ENCODE peak calls at places on chromosomes 4 and X, in nine cellular contexts. F, Q, P, X, L, H, N, W and T are unnamed samples.

GRCh38 chr4:131644619-131645018 is 1504.5 kb upstream of the PCDH10 start:
- DNase-seq in F (peak), Q (peak), P (peak), X (no peak), L (no peak), H (no peak), N (no peak), W (no peak), T (no peak)

GRCh38 chrX:51407520-51408409 is 75.1 kb downstream of the NUDT10 start:
- DNase-seq in F (no peak), Q (no peak), P (no peak), X (no peak), L (no peak), H (no peak), N (no peak), W (no peak), T (no peak)

GRCh38 chrX:3697701-3698279 is 15.7 kb downstream of the PRKX start:
- DNase-seq in F (peak), Q (peak), P (peak), X (no peak), L (no peak), H (peak), N (no peak), W (no peak), T (no peak)

GRCh38 chr4:11748169-11748872 is 319.6 kb upstream of the HS3ST1 start:
- DNase-seq in F (peak), Q (no peak), P (peak), X (no peak), L (no peak), H (peak), N (peak), W (no peak), T (no peak)

GRCh38 chr4:40530961-40531635 is 98.6 kb downstream of the RBM47 start:
- DNase-seq in F (no peak), Q (no peak), P (no peak), X (no peak), L (no peak), H (no peak), N (no peak), W (no peak), T (no peak)

GRCh38 chr4:120769227-120769626 is 153.3 kb downstream of the PRDM5 start:
- DNase-seq in F (peak), Q (no peak), P (peak), X (no peak), L (no peak), H (peak), N (peak), W (no peak), T (no peak)

GRCh38 chr4:31291238-31291637 is 571.1 kb downstream of the PCDH7 start:
- DNase-seq in F (no peak), Q (no peak), P (no peak), X (no peak), L (no peak), H (no peak), N (no peak), W (no peak), T (no peak)

GRCh38 chrX:118698516-118699247 is 28.7 kb upstream of the IL13RA1 start:
- DNase-seq in F (peak), Q (no peak), P (no peak), X (no peak), L (no peak), H (no peak), N (peak), W (no peak), T (peak)

GRCh38 chrX:252421-253291 is 28.5 kb upstream of the PLCXD1 start:
- DNase-seq in F (no peak), Q (no peak), P (no peak), X (no peak), L (peak), H (no peak), N (no peak), W (no peak), T (no peak)

GRCh38 chrX:63657821-63658220 is 127.2 kb downstream of the ARHGEF9 start:
- DNase-seq in F (peak), Q (no peak), P (peak), X (no peak), L (no peak), H (peak), N (peak), W (no peak), T (peak)

DNA sequence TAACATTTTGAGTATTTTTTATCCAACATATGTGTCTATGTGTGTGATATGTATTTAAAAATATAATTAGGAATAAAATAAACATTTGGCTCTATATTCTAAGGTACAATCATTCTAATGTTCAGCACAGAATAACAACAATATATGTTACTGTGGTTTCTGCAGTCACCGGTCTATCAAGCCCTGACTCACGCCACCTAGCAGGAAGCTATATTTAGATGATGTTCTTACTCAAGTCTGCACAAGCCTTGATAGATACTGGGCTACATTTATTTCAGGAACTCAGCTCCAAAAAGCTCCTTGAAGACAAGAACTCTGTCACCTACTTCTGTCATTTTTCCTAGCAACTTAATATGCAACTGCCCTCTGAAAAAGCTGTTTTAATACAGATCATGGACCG is 152.0 kb upstream of the FTHL17 start:
- DNase-seq in F (peak), Q (no peak), P (peak), X (no peak), L (no peak), H (peak), N (peak), W (peak), T (no peak)
- TF ChIP-seq CTCF in F (no peak), Q (no peak), P (no peak), X (no peak), L (no peak), H (no peak), N (no peak), W (no peak), T (no peak)

GRCh38 chr4:25795091-25795490 is 67.7 kb downstream of the SEL1L3 start:
- DNase-seq in F (no peak), Q (no peak), P (no peak), X (no peak), L (no peak), H (no peak), N (no peak), W (no peak), T (no peak)

GRCh38 chr4:25792843-25793242 is 69.9 kb downstream of the SEL1L3 start:
- DNase-seq in F (no peak), Q (no peak), P (peak), X (no peak), L (no peak), H (no peak), N (no peak), W (no peak), T (no peak)

GRCh38 chr4:25788839-25789238 is 73.9 kb downstream of the SEL1L3 start:
- DNase-seq in F (no peak), Q (no peak), P (no peak), X (no peak), L (no peak), H (no peak), N (no peak), W (no peak), T (no peak)

GRCh38 chr4:25790024-25790423 is 72.8 kb downstream of the SEL1L3 start:
- DNase-seq in F (no peak), Q (no peak), P (no peak), X (no peak), L (no peak), H (no peak), N (no peak), W (no peak), T (no peak)

DNA sequence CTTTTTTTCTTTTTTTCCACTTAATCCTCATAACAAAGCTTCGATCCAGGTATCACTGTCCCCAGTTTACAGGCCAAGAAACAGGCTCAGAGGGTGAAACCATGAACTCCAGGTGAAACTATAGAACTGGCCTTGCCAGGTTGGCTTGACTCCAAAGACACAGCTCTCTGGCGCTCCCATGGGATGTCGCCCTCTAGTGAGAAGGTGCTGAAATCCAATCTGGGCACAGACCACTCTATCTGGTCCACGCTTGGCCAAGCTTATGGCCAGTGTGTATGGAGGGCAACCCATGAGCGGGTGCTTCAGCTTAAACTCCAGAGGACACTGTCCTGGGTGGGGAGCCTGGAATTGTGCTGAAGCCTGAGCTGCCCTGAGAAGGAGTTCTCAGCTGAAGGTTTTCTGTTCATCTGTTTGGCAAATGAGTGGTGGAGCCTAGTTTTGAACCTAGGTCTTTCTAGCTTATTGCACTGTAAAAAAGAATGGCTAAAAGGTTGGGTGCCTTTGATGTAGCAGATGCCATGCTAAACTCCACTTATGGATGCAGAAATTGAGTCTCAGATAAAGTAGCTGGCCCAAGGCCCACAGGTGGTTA is 70.5 kb downstream of the SEL1L3 start:
- DNase-seq in F (no peak), Q (peak), P (peak), X (no peak), L (no peak), H (no peak), N (peak), W (no peak), T (no peak)
- TF ChIP-seq CTCF in F (peak), Q (no peak), P (peak), X (peak), L (no peak), H (peak), N (peak), W (peak), T (peak)

GRCh38 chrX:131895807-131896206 is 127.3 kb upstream of the STK26 start:
- DNase-seq in F (no peak), Q (no peak), P (no peak), X (no peak), L (no peak), H (no peak), N (no peak), W (no peak), T (no peak)
- TF ChIP-seq CTCF in F (peak), Q (no peak), P (no peak), X (no peak), L (no peak), H (no peak), N (no peak), W (no peak), T (no peak)

GRCh38 chrX:46912098-46912672 is at the start of gene JADE3:
- DNase-seq in F (peak), Q (peak), P (peak), X (no peak), L (peak), H (peak), N (peak), W (peak), T (no peak)
- TF ChIP-seq CTCF in F (no peak), Q (no peak), P (no peak), X (no peak), L (no peak), H (no peak), N (no peak), W (no peak), T (no peak)

GRCh38 chr4:183658362-183659028 is 490 bp downstream of the RWDD4 start:
- DNase-seq in F (peak), Q (peak), P (peak), X (no peak), L (peak), H (no peak), N (no peak), W (peak), T (no peak)

GRCh38 chr4:183657564-183657963 is 1.4 kb downstream of the RWDD4 start:
- DNase-seq in F (peak), Q (no peak), P (no peak), X (no peak), L (no peak), H (no peak), N (peak), W (no peak), T (no peak)

GRCh38 chr4:183659919-183660318 is 826 bp downstream of the TRAPPC11 start:
- DNase-seq in F (peak), Q (no peak), P (peak), X (no peak), L (no peak), H (no peak), N (no peak), W (no peak), T (no peak)

DNA sequence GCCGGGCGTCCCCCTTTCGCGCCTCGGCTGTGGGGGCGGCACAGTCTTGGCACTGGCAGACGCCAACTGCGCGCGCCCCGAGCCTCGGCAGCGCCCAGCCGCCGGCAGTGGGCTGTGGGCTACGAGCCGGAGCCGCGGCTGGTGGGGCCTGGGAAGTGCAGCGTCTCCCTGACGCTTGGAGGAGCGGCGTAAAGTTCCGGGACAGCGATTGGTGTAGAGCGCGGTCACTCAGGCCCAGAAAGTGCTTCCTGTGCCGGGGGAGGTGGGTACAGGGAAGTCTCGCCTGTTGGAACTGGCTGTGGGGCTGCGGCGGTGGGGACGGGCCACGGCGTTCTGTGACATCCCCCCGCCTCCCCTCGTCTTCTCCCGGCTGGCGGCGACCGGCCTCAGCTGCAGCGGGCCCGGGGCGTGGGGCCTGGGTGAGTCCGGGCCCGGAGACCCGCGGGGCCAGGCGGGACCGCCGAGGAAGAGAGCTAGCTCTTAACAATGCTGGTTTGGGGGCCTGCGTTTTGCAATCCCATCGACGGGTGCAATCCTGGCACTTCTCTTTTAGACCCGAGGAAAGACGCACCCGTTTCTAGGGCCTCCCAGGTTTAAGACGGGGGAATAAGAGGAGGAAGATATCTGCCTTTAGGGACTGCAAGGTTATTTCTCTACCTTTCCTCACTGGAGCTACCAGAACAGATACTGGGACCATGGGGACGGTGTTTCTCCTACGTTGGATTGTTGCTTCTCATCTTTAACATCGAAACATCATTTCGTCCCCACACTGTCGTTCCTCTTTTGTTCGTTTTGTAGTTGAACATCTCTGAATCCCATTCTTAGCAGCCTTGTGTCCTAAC is at the start of the genes RWDD4 and TRAPPC11:
- DNase-seq in F (peak), Q (peak), P (peak), X (peak), L (peak), H (peak), N (peak), W (peak), T (peak)
- TF ChIP-seq CTCF in F (peak), Q (no peak), P (peak), X (no peak), L (peak), H (no peak), N (peak), W (no peak), T (peak)

DNA sequence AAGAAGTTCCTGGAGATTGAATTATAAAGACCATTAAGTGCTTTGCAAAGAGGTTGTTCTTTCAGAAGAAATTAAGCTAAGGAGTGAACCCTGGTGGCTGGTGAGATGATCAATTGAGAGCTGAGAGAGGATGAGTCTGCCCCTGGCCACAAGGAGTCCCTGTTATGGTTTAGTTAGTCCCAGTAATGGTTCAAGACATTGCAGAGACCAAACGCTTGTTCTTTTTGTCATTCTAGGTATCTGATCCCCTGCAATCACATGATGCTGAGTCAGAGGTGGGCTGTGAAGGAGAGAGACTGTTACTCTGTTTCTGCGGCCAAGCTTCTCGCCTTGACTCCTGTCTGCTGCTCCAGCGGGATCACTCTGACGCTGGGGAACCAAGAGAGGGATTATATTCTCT is 114.5 kb downstream of the GATB start:
- DNase-seq in F (no peak), Q (no peak), P (no peak), X (no peak), L (no peak), H (no peak), N (no peak), W (no peak), T (no peak)
- TF ChIP-seq CTCF in F (no peak), Q (no peak), P (no peak), X (no peak), L (no peak), H (no peak), N (peak), W (no peak), T (no peak)

GRCh38 chr4:167144605-167145004 is 89.7 kb downstream of the SPOCK3 start:
- DNase-seq in F (no peak), Q (no peak), P (no peak), X (no peak), L (no peak), H (no peak), N (no peak), W (no peak), T (no peak)
- TF ChIP-seq CTCF in F (no peak), Q (no peak), P (no peak), X (no peak), L (no peak), H (no peak), N (no peak), W (no peak), T (no peak)

GRCh38 chrX:92232182-92232581 is 453.0 kb downstream of the PCDH11X start:
- DNase-seq in F (no peak), Q (no peak), P (peak), X (no peak), L (no peak), H (no peak), N (no peak), W (no peak), T (no peak)
- TF ChIP-seq CTCF in F (peak), Q (peak), P (peak), X (no peak), L (peak), H (peak), N (peak), W (no peak), T (no peak)